ENCODE peak calls at places on chromosomes 5 and 9, in four cellular contexts. B is IMR-90, P is H9, V is PC-3. R is an unnamed sample.

GRCh38 chr5:168047043-168047668 is 244.3 kb upstream of the WWC1 start:
- DNase-seq in B (peak; percentile 22), P (peak; percentile 84), V (peak; percentile 66), R (peak; percentile 29)

GRCh38 chr9:95733687-95734659 is 141.5 kb upstream of the ERCC6L2 start:
- DNase-seq in B (no peak), P (no peak), V (no peak), R (no peak)

GRCh38 chr5:53118879-53119278 is 9.3 kb upstream of the MOCS2 start:
- DNase-seq in B (no peak), P (no peak), V (no peak), R (no peak)

GRCh38 chr9:76810377-76810957 is 46.2 kb downstream of the PCA3 start:
- DNase-seq in B (peak; percentile 72), P (peak; percentile 44), V (peak; percentile 68), R (peak; percentile 49)

GRCh38 chr5:77973253-77973609 is 197.1 kb upstream of the TBCA start:
- DNase-seq in B (no peak), P (peak; percentile 73), V (no peak), R (peak; percentile 36)

GRCh38 chr5:32202394-32202793 is 28.3 kb upstream of the GOLPH3 start:
- DNase-seq in B (peak; percentile 88), P (no peak), V (no peak), R (no peak)

GRCh38 chr9:131856105-131856504 is 116.2 kb upstream of the RAPGEF1 start:
- DNase-seq in B (no peak), P (peak; percentile 88), V (no peak), R (no peak)

GRCh38 chr5:38130346-38130745 is 128.0 kb upstream of the EGFLAM start:
- DNase-seq in B (no peak), P (no peak), V (no peak), R (no peak)

GRCh38 chr5:14097998-14098471 is 45.1 kb upstream of the TRIO start:
- DNase-seq in B (peak; percentile 94), P (no peak), V (peak; percentile 81), R (no peak)

GRCh38 chr9:98833090-98833956 is 25.9 kb downstream of the GALNT12 start:
- DNase-seq in B (no peak), P (no peak), V (no peak), R (no peak)

GRCh38 chr5:96054272-96055030 is 92.8 kb upstream of the ELL2 start:
- DNase-seq in B (no peak), P (no peak), V (no peak), R (no peak)

GRCh38 chr5:148791334-148791667 is 35.1 kb upstream of the ADRB2 start:
- DNase-seq in B (peak; percentile 84), P (no peak), V (peak; percentile 95), R (no peak)

GRCh38 chr5:98770158-98770910 is 3.1 kb upstream of the RGMB start:
- DNase-seq in B (peak; percentile 66), P (no peak), V (peak; percentile 55), R (no peak)

GRCh38 chr9:101814064-101814463 is 75.6 kb upstream of the GRIN3A start:
- DNase-seq in B (no peak), P (no peak), V (no peak), R (no peak)

GRCh38 chr5:167561796-167562195 is 729.6 kb upstream of the WWC1 start:
- DNase-seq in B (no peak), P (peak; percentile 31), V (no peak), R (no peak)

GRCh38 chr5:130109152-130109551 is 204.9 kb downstream of the CHSY3 start:
- DNase-seq in B (peak; percentile 18), P (no peak), V (peak; percentile 61), R (no peak)

GRCh38 chr9:108727580-108728056 is 128.2 kb downstream of the ACTL7B start:
- DNase-seq in B (no peak), P (no peak), V (no peak), R (no peak)

GRCh38 chr5:151917931-151918330 is 6.7 kb downstream of the GLRA1 start:
- DNase-seq in B (no peak), P (no peak), V (no peak), R (peak; percentile 9)

GRCh38 chr9:128127990-128128835 is 684 bp upstream of the PTGES2 start:
- DNase-seq in B (peak; percentile 89), P (peak; percentile 88), V (peak; percentile 82), R (peak; percentile 76)

GRCh38 chr5:151570512-151571269 is 20.4 kb downstream of the FAT2 start:
- DNase-seq in B (no peak), P (peak; percentile 53), V (peak; percentile 92), R (no peak)

GRCh38 chr5:177498013-177498847 is 826 bp upstream of the PDLIM7 start:
- DNase-seq in B (no peak), P (no peak), V (peak; percentile 29), R (no peak)

GRCh38 chr5:86968311-86968753 is 299.4 kb upstream of the RASA1 start:
- DNase-seq in B (peak; percentile 65), P (no peak), V (peak; percentile 94), R (no peak)

GRCh38 chr9:124792976-124793594 is 16.2 kb downstream of the OLFML2A start:
- DNase-seq in B (peak; percentile 49), P (no peak), V (no peak), R (no peak)

GRCh38 chr9:124795881-124796415 is 19.0 kb downstream of the OLFML2A start:
- DNase-seq in B (no peak), P (no peak), V (no peak), R (no peak)

GRCh38 chr9:124797343-124798103 is 20.6 kb downstream of the OLFML2A start:
- DNase-seq in B (peak; percentile 11), P (no peak), V (no peak), R (no peak)

GRCh38 chr9:124792257-124792975 is 15.5 kb downstream of the OLFML2A start:
- DNase-seq in B (no peak), P (no peak), V (no peak), R (no peak)

GRCh38 chr9:124794902-124795491 is 18.1 kb downstream of the OLFML2A start:
- DNase-seq in B (no peak), P (no peak), V (peak; percentile 42), R (no peak)
- TF ChIP-seq CTCF in B (no peak), P (peak; percentile 41), V (peak; percentile 44), R (no peak)

DNA sequence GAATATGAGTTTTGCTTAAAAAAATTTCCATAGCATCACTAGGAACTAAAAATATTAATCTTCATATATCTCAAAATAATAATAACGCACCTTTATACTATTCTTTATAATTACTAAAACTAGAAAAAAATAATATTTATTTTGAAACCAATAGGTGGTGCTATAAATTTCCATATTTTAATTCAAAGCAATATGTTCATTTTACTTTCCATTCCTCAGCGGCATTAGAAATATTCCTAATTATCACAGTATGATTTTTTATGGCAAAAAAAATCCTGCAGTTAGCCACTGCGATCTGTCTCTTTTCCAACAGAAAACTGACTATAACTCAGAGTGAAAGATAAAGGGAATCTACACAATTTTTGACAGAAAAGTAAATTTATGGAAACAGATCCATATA is 167.4 kb upstream of the MPDZ start:
- DNase-seq in B (no peak), P (no peak), V (no peak), R (no peak)
- TF ChIP-seq CTCF in B (peak; percentile 4), P (no peak), V (no peak), R (peak; percentile 53)

DNA sequence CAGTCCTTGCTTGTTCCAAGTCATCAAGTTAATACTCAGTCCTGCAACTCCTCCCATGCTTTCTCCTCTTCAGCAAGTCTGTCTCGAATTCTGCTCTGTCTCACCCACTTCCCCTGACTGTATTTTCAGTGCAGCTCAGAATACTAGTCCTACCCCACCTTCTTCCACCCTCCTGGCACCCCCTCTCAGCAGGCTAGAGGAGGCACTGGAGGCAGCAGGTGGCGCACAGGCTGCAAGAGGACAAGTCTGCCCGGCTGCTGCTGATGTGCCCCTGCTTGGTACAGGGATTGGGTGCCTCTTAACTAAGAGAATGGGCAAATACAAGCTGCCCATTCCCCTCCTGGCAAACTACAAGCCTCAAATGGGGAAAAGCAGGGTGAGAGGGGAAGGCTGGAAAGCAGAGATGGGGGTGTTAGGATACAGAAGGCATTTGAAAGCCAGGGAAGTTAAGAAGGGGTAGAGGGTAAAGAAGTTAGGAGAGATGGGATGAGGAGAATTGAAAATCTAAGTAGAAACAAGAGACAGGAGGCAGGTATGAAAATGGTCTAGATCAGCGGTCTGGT is 5.0 kb downstream of the TLN1 start:
- DNase-seq in B (peak; percentile 51), P (peak; percentile 53), V (peak; percentile 21), R (no peak)
- TF ChIP-seq CTCF in B (peak; percentile 36), P (no peak), V (peak; percentile 32), R (no peak)

GRCh38 chr5:145801195-145801594 is 33.9 kb downstream of the PRELID2 start:
- DNase-seq in B (no peak), P (no peak), V (no peak), R (no peak)

GRCh38 chr5:145803072-145803471 is 32.1 kb downstream of the PRELID2 start:
- DNase-seq in B (no peak), P (no peak), V (no peak), R (no peak)

GRCh38 chr5:145797336-145797735 is 37.8 kb downstream of the PRELID2 start:
- DNase-seq in B (peak; percentile 59), P (no peak), V (peak; percentile 31), R (no peak)

GRCh38 chr5:145803617-145804016 is 31.5 kb downstream of the PRELID2 start:
- DNase-seq in B (no peak), P (no peak), V (no peak), R (no peak)

GRCh38 chr5:145800181-145800580 is 35.0 kb downstream of the PRELID2 start:
- DNase-seq in B (no peak), P (no peak), V (no peak), R (no peak)
- TF ChIP-seq CTCF in B (no peak), P (no peak), V (no peak), R (no peak)

DNA sequence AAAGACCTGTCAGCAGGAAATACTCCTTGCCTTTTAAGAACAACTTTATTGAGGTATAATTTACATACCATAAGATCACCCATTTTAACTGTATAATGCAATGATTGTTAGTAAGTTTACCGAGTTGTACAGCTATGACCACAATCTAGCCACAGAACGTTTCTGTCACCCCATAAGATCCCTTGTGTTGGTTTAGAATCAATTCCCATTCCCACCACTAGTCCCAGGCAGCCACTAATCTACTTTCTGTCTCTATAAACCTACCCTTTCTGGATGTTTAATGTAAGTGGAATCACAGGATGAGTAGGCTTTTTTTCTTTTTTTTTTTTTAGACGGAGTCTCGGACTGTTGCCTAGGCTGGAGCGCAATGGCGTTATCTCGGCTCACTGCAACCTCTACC is 4.4 kb downstream of the GPR107 start:
- DNase-seq in B (no peak), P (no peak), V (peak; percentile 26), R (no peak)
- TF ChIP-seq CTCF in B (peak; percentile 33), P (peak; percentile 58), V (peak; percentile 39), R (peak; percentile 56)

GRCh38 chr9:37390759-37391158 is 31.7 kb upstream of the GRHPR start:
- DNase-seq in B (no peak), P (peak; percentile 74), V (peak; percentile 17), R (no peak)
- TF ChIP-seq CTCF in B (peak; percentile 26), P (peak; percentile 82), V (peak; percentile 51), R (peak; percentile 40)

GRCh38 chr9:122464633-122465567 is 12.8 kb downstream of the OR1J1 start:
- DNase-seq in B (peak; percentile 91), P (peak; percentile 68), V (peak; percentile 84), R (peak; percentile 54)

GRCh38 chr9:122468735-122469134 is 9.0 kb downstream of the OR1J1 start:
- DNase-seq in B (peak; percentile 83), P (no peak), V (no peak), R (no peak)

GRCh38 chr9:122463828-122464632 is 13.7 kb downstream of the OR1J1 start:
- DNase-seq in B (no peak), P (peak; percentile 74), V (peak; percentile 50), R (no peak)
- TF ChIP-seq CTCF in B (no peak), P (peak; percentile 55), V (peak; percentile 65), R (no peak)